ENCODE peak calls at places on chromosomes 16 and 17, in five cellular contexts. G is WTC11; I is K562; E is left kidney; A is effector CD8-positive, alpha-beta T cell. Y is an unnamed sample.
A peak's percentile ranks its signal among the peaks of the same experiment; 100 is the strongest.

GRCh38 chr16:84266451-84266850 is 26.6 kb upstream of the KCNG4 start:
- DNase-seq in G (peak; percentile 73), I (peak; percentile 88), A (no peak), E (peak; percentile 93), Y (peak; percentile 9)

GRCh38 chr16:67149276-67150057 is 1.3 kb downstream of the B3GNT9 start:
- DNase-seq in E (peak; percentile 36), G (no peak), I (no peak), A (no peak), Y (no peak)

GRCh38 chr17:43609613-43610385 is 51.9 kb downstream of the MEOX1 start:
- DNase-seq in E (peak; percentile 40), A (no peak), G (no peak), I (no peak), Y (no peak)

GRCh38 chr16:28133666-28134065 is 70.2 kb upstream of the GSG1L start:
- DNase-seq in A (no peak), E (peak; percentile 26), G (no peak), I (no peak), Y (no peak)

GRCh38 chr17:55607736-55608341 is 96.6 kb upstream of the SMIM36 start:
- DNase-seq in I (no peak), G (no peak), A (no peak), E (peak; percentile 49), Y (no peak)

GRCh38 chr17:37786481-37786880 is 41.6 kb upstream of the HNF1B start:
- DNase-seq in I (no peak), A (no peak), G (no peak), E (no peak), Y (no peak)

GRCh38 chr17:9226130-9226793 is 205.0 kb downstream of the NTN1 start:
- DNase-seq in G (no peak), A (no peak), E (no peak), I (no peak), Y (peak; percentile 34)

GRCh38 chr17:2375406-2375805 is 25.5 kb downstream of the MNT start:
- DNase-seq in I (no peak), A (no peak), G (no peak), E (no peak), Y (no peak)

GRCh38 chr17:51165680-51166197 is 472 bp upstream of the NME2 start:
- DNase-seq in I (no peak), E (no peak), A (no peak), G (peak; percentile 38), Y (peak; percentile 20)

GRCh38 chr17:60369727-60370126 is 22.2 kb downstream of the USP32 start:
- DNase-seq in E (no peak), G (no peak), I (no peak), A (no peak), Y (no peak)

Y was measured in naive thymus-derived CD8-positive, alpha-beta T cell.